ENCODE peak calls at places on chromosomes 5 and 9, in ten cellular contexts. O is breast epithelium; X is colonic mucosa; H is heart right ventricle; T is neuronal stem cell; A is IMR-90; V is CD8-positive, alpha-beta memory T cell; M is keratinocyte; R is caudate nucleus; P is stomach. N is an unnamed sample.

GRCh38 chr5:16784088-16784487 is 152.0 kb downstream of the MYO10 start:
- DNase-seq in O (no peak), X (no peak), H (no peak), T (no peak), A (peak), V (no peak), M (no peak), R (no peak), P (no peak), N (no peak)

GRCh38 chr5:151627650-151628049 is 36.5 kb upstream of the FAT2 start:
- DNase-seq in O (no peak), X (no peak), H (no peak), T (no peak), A (peak), V (no peak), M (no peak), R (no peak), P (no peak), N (no peak)

GRCh38 chr9:10612649-10613398 is at the start of gene PTPRD:
- DNase-seq in O (no peak), X (peak), H (peak), T (peak), A (peak), V (no peak), M (no peak), R (peak), P (peak), N (no peak)

GRCh38 chr9:20623748-20624124 is 1.4 kb upstream of the MLLT3 start:
- DNase-seq in O (no peak), X (no peak), H (no peak), T (peak), A (peak), V (no peak), M (no peak), R (no peak), P (no peak), N (no peak)

GRCh38 chr5:178237431-178238312 is 5.1 kb upstream of the PHYKPL start:
- DNase-seq in O (peak), X (peak), H (no peak), T (no peak), A (peak), V (no peak), M (peak), R (no peak), P (no peak), N (no peak)

GRCh38 chr5:93588586-93589347 is 5.7 kb downstream of the NR2F1 start:
- DNase-seq in O (no peak), X (no peak), H (no peak), T (no peak), A (peak), V (no peak), M (no peak), R (no peak), P (no peak), N (no peak)

GRCh38 chr9:95495529-95495928 is 21.2 kb downstream of the PTCH1 start:
- DNase-seq in O (no peak), X (no peak), H (no peak), T (no peak), A (no peak), V (no peak), M (no peak), R (no peak), P (no peak), N (no peak)

GRCh38 chr5:84384604-84385575 is at the start of gene EDIL3:
- DNase-seq in O (no peak), X (peak), H (peak), T (peak), A (peak), V (no peak), M (no peak), R (peak), P (no peak), N (peak)

GRCh38 chr5:59099270-59099994 is 516.6 kb downstream of the RAB3C start:
- DNase-seq in O (no peak), X (no peak), H (no peak), T (no peak), A (peak), V (peak), M (peak), R (no peak), P (no peak), N (no peak)

GRCh38 chr9:136624184-136624951 is 38.3 kb upstream of the EGFL7 start:
- DNase-seq in O (no peak), X (peak), H (peak), T (no peak), A (no peak), V (no peak), M (no peak), R (no peak), P (no peak), N (no peak)

GRCh38 chr9:107221321-107221720 is 61.8 kb upstream of the RAD23B start:
- DNase-seq in O (no peak), X (no peak), H (no peak), T (no peak), A (no peak), V (no peak), M (no peak), R (no peak), P (no peak), N (no peak)

GRCh38 chr5:142202282-142202681 is 93.7 kb downstream of the NDFIP1 start:
- DNase-seq in O (no peak), X (no peak), H (no peak), T (no peak), A (peak), V (no peak), M (no peak), R (no peak), P (no peak), N (no peak)

GRCh38 chr5:88159591-88159990 is 109.1 kb downstream of the TMEM161B start:
- DNase-seq in O (no peak), X (no peak), H (no peak), T (no peak), A (no peak), V (no peak), M (no peak), R (peak), P (no peak), N (peak)

GRCh38 chr9:94920439-94920951 is 194.0 kb downstream of the AOPEP start:
- DNase-seq in O (no peak), X (no peak), H (peak), T (no peak), A (peak), V (no peak), M (no peak), R (peak), P (no peak), N (no peak)

GRCh38 chr9:95189230-95190098 is 128.0 kb downstream of the FANCC start:
- DNase-seq in O (no peak), X (no peak), H (no peak), T (no peak), A (peak), V (no peak), M (no peak), R (no peak), P (no peak), N (no peak)

GRCh38 chr5:147168578-147169327 is 66.1 kb upstream of the STK32A start:
- DNase-seq in O (no peak), X (no peak), H (no peak), T (no peak), A (peak), V (no peak), M (no peak), R (no peak), P (no peak), N (no peak)

GRCh38 chr5:95778713-95779426 is 43.7 kb downstream of the GLRX start:
- DNase-seq in O (no peak), X (no peak), H (no peak), T (no peak), A (no peak), V (no peak), M (no peak), R (no peak), P (no peak), N (no peak)
- H3K27ac ChIP-seq in O (peak), X (no peak), H (no peak), T (no peak), A (peak), V (no peak), M (no peak), R (no peak), P (peak), N (peak)

GRCh38 chr5:74186351-74187315 is 453.9 kb downstream of the ENC1 start:
- DNase-seq in O (no peak), X (no peak), H (no peak), T (no peak), A (peak), V (no peak), M (no peak), R (no peak), P (no peak), N (no peak)
- H3K27ac ChIP-seq in O (no peak), X (no peak), H (no peak), T (peak), A (no peak), V (no peak), M (no peak), R (no peak), P (no peak), N (no peak)

GRCh38 chr9:115689331-115689730 is 464.3 kb upstream of the PAPPA start:
- DNase-seq in O (no peak), X (no peak), H (no peak), T (no peak), A (no peak), V (no peak), M (no peak), R (no peak), P (no peak), N (no peak)

GRCh38 chr9:115691686-115692085 is 461.9 kb upstream of the PAPPA start:
- DNase-seq in O (no peak), X (no peak), H (no peak), T (no peak), A (peak), V (no peak), M (no peak), R (no peak), P (no peak), N (no peak)

GRCh38 chr9:115694014-115694413 is 459.6 kb upstream of the PAPPA start:
- DNase-seq in O (no peak), X (no peak), H (no peak), T (peak), A (peak), V (no peak), M (no peak), R (no peak), P (no peak), N (no peak)

GRCh38 chr9:115687356-115687755 is 466.2 kb upstream of the PAPPA start:
- DNase-seq in O (no peak), X (no peak), H (no peak), T (no peak), A (no peak), V (no peak), M (no peak), R (no peak), P (no peak), N (no peak)

GRCh38 chr9:115691097-115691496 is 462.5 kb upstream of the PAPPA start:
- DNase-seq in O (no peak), X (no peak), H (no peak), T (no peak), A (peak), V (no peak), M (peak), R (no peak), P (no peak), N (no peak)
- H3K27ac ChIP-seq in O (no peak), X (no peak), H (no peak), T (no peak), A (peak), V (no peak), M (peak), R (no peak), P (no peak), N (no peak)

GRCh38 chr5:110738503-110738811 is 350 bp upstream of the SLC25A46 start:
- DNase-seq in O (no peak), X (no peak), H (no peak), T (no peak), A (no peak), V (no peak), M (no peak), R (no peak), P (no peak), N (no peak)
- H3K27ac ChIP-seq in O (peak), X (peak), H (no peak), T (no peak), A (peak), V (peak), M (peak), R (peak), P (peak), N (peak)

GRCh38 chr9:125550633-125551032 is 156.4 kb downstream of the MAPKAP1 start:
- DNase-seq in O (no peak), X (no peak), H (no peak), T (no peak), A (no peak), V (no peak), M (no peak), R (no peak), P (no peak), N (no peak)

GRCh38 chr9:125551781-125552180 is 155.2 kb downstream of the MAPKAP1 start:
- DNase-seq in O (no peak), X (no peak), H (no peak), T (no peak), A (no peak), V (no peak), M (no peak), R (no peak), P (no peak), N (no peak)

GRCh38 chr9:125548141-125548540 is 158.9 kb downstream of the MAPKAP1 start:
- DNase-seq in O (no peak), X (no peak), H (no peak), T (no peak), A (no peak), V (no peak), M (no peak), R (no peak), P (no peak), N (no peak)

GRCh38 chr9:125549465-125550215 is 157.4 kb downstream of the MAPKAP1 start:
- DNase-seq in O (peak), X (peak), H (no peak), T (no peak), A (no peak), V (no peak), M (no peak), R (no peak), P (peak), N (no peak)

GRCh38 chr9:125550216-125550614 is 156.8 kb downstream of the MAPKAP1 start:
- DNase-seq in O (no peak), X (no peak), H (no peak), T (no peak), A (peak), V (no peak), M (no peak), R (no peak), P (no peak), N (no peak)
- H3K27ac ChIP-seq in O (peak), X (no peak), H (peak), T (no peak), A (no peak), V (no peak), M (no peak), R (no peak), P (peak), N (no peak)

GRCh38 chr9:34027845-34028574 is 20.7 kb downstream of the UBAP2 start:
- DNase-seq in O (no peak), X (no peak), H (no peak), T (no peak), A (no peak), V (no peak), M (no peak), R (no peak), P (no peak), N (no peak)

GRCh38 chr9:34025062-34025461 is 23.6 kb downstream of the UBAP2 start:
- DNase-seq in O (no peak), X (no peak), H (no peak), T (no peak), A (peak), V (no peak), M (no peak), R (no peak), P (no peak), N (no peak)

GRCh38 chr9:34025811-34026210 is 22.9 kb downstream of the UBAP2 start:
- DNase-seq in O (no peak), X (no peak), H (no peak), T (no peak), A (no peak), V (no peak), M (no peak), R (no peak), P (no peak), N (no peak)
- H3K27ac ChIP-seq in O (no peak), X (no peak), H (no peak), T (no peak), A (no peak), V (no peak), M (no peak), R (no peak), P (peak), N (no peak)

GRCh38 chr9:133583111-133583510 is 26.1 kb downstream of the FAM163B start:
- DNase-seq in O (no peak), X (no peak), H (no peak), T (no peak), A (no peak), V (no peak), M (no peak), R (no peak), P (no peak), N (no peak)
- H3K27ac ChIP-seq in O (no peak), X (no peak), H (no peak), T (no peak), A (no peak), V (no peak), M (no peak), R (no peak), P (no peak), N (no peak)

DNA sequence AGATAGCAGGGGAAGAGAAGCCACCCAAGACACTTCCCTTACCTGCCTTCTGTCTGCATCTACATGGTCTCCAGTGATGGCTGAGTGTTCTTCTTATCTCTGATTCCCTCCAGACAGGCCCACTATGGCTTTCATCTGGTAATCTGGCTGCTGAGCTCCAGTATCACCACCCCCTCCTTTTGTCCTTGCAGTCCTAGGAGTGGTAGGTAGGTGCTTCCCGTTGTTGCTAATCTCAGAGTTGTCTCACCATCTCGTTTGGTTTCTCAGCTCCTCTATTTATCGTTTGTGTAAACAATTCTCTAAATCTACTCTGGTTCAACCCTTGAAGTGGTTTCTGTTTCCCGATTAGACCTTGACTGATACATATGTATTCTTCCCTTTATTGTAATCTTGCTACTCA is 243.8 kb upstream of the RFX3 start:
- DNase-seq in O (no peak), X (no peak), H (no peak), T (no peak), A (no peak), V (no peak), M (no peak), R (no peak), P (no peak), N (no peak)
- H3K27ac ChIP-seq in O (no peak), X (peak), H (no peak), T (no peak), A (no peak), V (no peak), M (no peak), R (no peak), P (peak), N (no peak)